ENCODE peak calls at places on chromosomes 12 and 14, in nine cellular contexts. Z is lower lobe of right lung; Q is ascending aorta; W is heart right ventricle; Y is tibial artery; E is transverse colon; S is CD8-positive, alpha-beta T cell; M is body of pancreas; D is K562. V is an unnamed sample.

GRCh38 chr12:63068857-63069442 is 82.1 kb downstream of the AVPR1A start:
- DNase-seq in D (peak; percentile 13), Y (no peak), Z (no peak), Q (no peak), E (no peak), W (peak; percentile 6), S (no peak), M (no peak), V (no peak)

GRCh38 chr12:42958271-42958674 is 368.7 kb upstream of the PRICKLE1 start:
- DNase-seq in D (no peak), Y (no peak), M (no peak), W (peak; percentile 13), S (no peak), Q (no peak), E (no peak), Z (no peak), V (no peak)

GRCh38 chr12:14238224-14238792 is 127.2 kb upstream of the ATF7IP start:
- DNase-seq in S (no peak), W (no peak), D (no peak), E (no peak), Z (no peak), Q (no peak), M (no peak), Y (no peak), V (no peak)

GRCh38 chr12:47783024-47783755 is 10.2 kb downstream of the SLC48A1 start:
- DNase-seq in E (no peak), S (no peak), W (no peak), Q (no peak), D (no peak), Y (no peak), Z (peak; percentile 30), M (no peak), V (peak; percentile 76)

GRCh38 chr12:2640709-2641108 is 154.1 kb upstream of the FKBP4 start:
- DNase-seq in M (no peak), D (peak; percentile 16), Q (peak; percentile 71), S (no peak), W (peak; percentile 46), Z (no peak), E (peak; percentile 11), Y (peak; percentile 94), V (peak; percentile 73)

GRCh38 chr12:40502322-40502721 is 189.9 kb upstream of the CNTN1 start:
- DNase-seq in E (no peak), M (no peak), D (no peak), S (no peak), Y (no peak), W (no peak), Q (no peak), Z (no peak), V (no peak)

GRCh38 chr12:19434538-19434937 is 4.8 kb upstream of the AEBP2 start:
- DNase-seq in W (no peak), E (no peak), Y (no peak), Z (no peak), Q (no peak), D (no peak), M (no peak), S (no peak), V (no peak)

GRCh38 chr12:128381537-128381936 is 114.6 kb downstream of the TMEM132C start:
- DNase-seq in Z (no peak), M (no peak), E (no peak), W (no peak), Q (no peak), S (no peak), D (no peak), Y (no peak), V (no peak)

GRCh38 chr12:96239711-96240234 is 45.6 kb downstream of the ELK3 start:
- DNase-seq in Q (no peak), D (no peak), M (no peak), Z (no peak), S (no peak), Y (no peak), E (peak; percentile 46), W (peak; percentile 79), V (peak; percentile 44)

GRCh38 chr14:31010935-31011334 is 14.5 kb upstream of the AP4S1 start:
- DNase-seq in Z (no peak), Y (no peak), W (no peak), M (no peak), D (no peak), Q (no peak), E (no peak), S (no peak), V (no peak)

GRCh38 chr12:27455589-27455988 is 9.1 kb downstream of the SMCO2 start:
- DNase-seq in E (no peak), Y (no peak), Q (no peak), W (no peak), D (no peak), M (no peak), Z (no peak), S (no peak), V (no peak)

GRCh38 chr14:38791862-38792261 is 311.2 kb downstream of the SEC23A start:
- DNase-seq in W (no peak), S (no peak), Q (no peak), E (no peak), M (no peak), Y (no peak), Z (no peak), D (no peak), V (no peak)

GRCh38 chr12:92506460-92506859 is 196.3 kb upstream of the PLEKHG7 start:
- DNase-seq in D (no peak), Y (no peak), M (no peak), S (no peak), Q (no peak), E (no peak), Z (no peak), W (no peak), V (no peak)

GRCh38 chr14:30528119-30528518 is 30.8 kb upstream of the G2E3 start:
- DNase-seq in W (no peak), D (no peak), S (no peak), Y (no peak), E (no peak), M (no peak), Z (no peak), Q (no peak), V (no peak)

GRCh38 chr12:104653730-104654328 is 197.1 kb downstream of the CHST11 start:
- DNase-seq in M (no peak), Y (no peak), E (no peak), D (peak; percentile 50), Z (no peak), Q (no peak), S (peak; percentile 22), W (no peak), V (no peak)

GRCh38 chr12:31009976-31010375 is 63.7 kb upstream of the DDX11 start:
- DNase-seq in S (no peak), Y (peak; percentile 24), Q (no peak), D (no peak), E (no peak), Z (peak; percentile 1), W (no peak), M (no peak), V (no peak)

GRCh38 chr12:98838282-98838681 is 193.2 kb downstream of the APAF1 start:
- DNase-seq in W (no peak), D (no peak), M (no peak), S (no peak), Z (no peak), E (no peak), Y (no peak), Q (no peak), V (no peak)

GRCh38 chr12:94458882-94459772 is 540 bp downstream of the CEP83 start:
- DNase-seq in S (no peak), W (no peak), Y (no peak), M (no peak), Z (no peak), D (peak; percentile 8), E (no peak), Q (no peak), V (no peak)

GRCh38 chr14:78090820-78091219 is 79.4 kb upstream of the NRXN3 start:
- DNase-seq in M (no peak), S (no peak), W (no peak), Q (no peak), E (no peak), Y (no peak), Z (no peak), D (no peak), V (no peak)

GRCh38 chr12:85424581-85425348 is 144.7 kb downstream of the ALX1 start:
- DNase-seq in Y (no peak), E (peak; percentile 51), W (no peak), D (no peak), M (peak; percentile 63), Z (no peak), S (no peak), Q (no peak), V (peak; percentile 2)
- TF ChIP-seq CTCF in Y (peak; percentile 19), E (peak; percentile 72), W (peak; percentile 30), D (no peak), M (peak; percentile 45), Z (peak; percentile 47), S (no peak), Q (peak; percentile 24), V (peak; percentile 19)

GRCh38 chr12:124749725-124750124 is 113.9 kb downstream of the SCARB1 start:
- DNase-seq in Q (no peak), W (no peak), Y (no peak), Z (no peak), S (no peak), M (no peak), E (no peak), D (no peak), V (no peak)

GRCh38 chr12:124751654-124752355 is 111.9 kb downstream of the SCARB1 start:
- DNase-seq in Y (no peak), Z (no peak), S (no peak), E (no peak), M (no peak), W (no peak), Q (no peak), D (no peak), V (no peak)

GRCh38 chr12:124752437-124753229 is 111.0 kb downstream of the SCARB1 start:
- DNase-seq in S (no peak), W (no peak), Z (no peak), Y (peak; percentile 67), D (no peak), Q (no peak), M (no peak), E (no peak), V (no peak)

GRCh38 chr12:124750149-124750656 is 113.5 kb downstream of the SCARB1 start:
- DNase-seq in M (no peak), E (no peak), S (no peak), Z (no peak), D (no peak), Q (no peak), Y (no peak), W (no peak), V (no peak)

GRCh38 chr12:124750787-124751471 is 112.7 kb downstream of the SCARB1 start:
- DNase-seq in S (no peak), W (no peak), D (peak; percentile 59), M (no peak), E (no peak), Y (no peak), Z (no peak), Q (no peak), V (no peak)
- H3K27ac ChIP-seq in S (no peak overlapping the region), W (no peak overlapping the region), D (no peak overlapping the region), M (no peak overlapping the region), E (no peak overlapping the region), Y (no peak overlapping the region), Z (peak overlapping the region; percentile 1), Q (no peak overlapping the region), V (no peak overlapping the region)

GRCh38 chr14:69559581-69560011 is 15.1 kb downstream of the CCDC177 start:
- DNase-seq in Z (no peak), W (no peak), S (no peak), D (no peak), E (no peak), Q (no peak), Y (no peak), M (no peak), V (no peak)
- H3K4me3 ChIP-seq in Z (no peak overlapping the region), W (no peak overlapping the region), S (no peak overlapping the region), D (no peak overlapping the region), E (no peak overlapping the region), Q (no peak overlapping the region), Y (no peak overlapping the region), M (no peak overlapping the region), V (no peak overlapping the region)

GRCh38 chr14:54493293-54493692 is 4.5 kb upstream of the GMFB start:
- DNase-seq in W (no peak), S (no peak), Q (no peak), D (no peak), E (peak; percentile 22), Z (no peak), M (no peak), Y (no peak), V (no peak)
- TF ChIP-seq CTCF in W (no peak), S (no peak), Q (no peak), D (peak; percentile 5), E (no peak), Z (no peak), M (no peak), Y (no peak), V (no peak)